ENCODE peak calls at places on chromosomes 13 and 19, in nine cellular contexts. E is neural progenitor cell, I is sigmoid colon, T is A673, F is lung, V is heart right ventricle, U is pancreas, O is dorsolateral prefrontal cortex, B is brain microvascular endothelial cell. A is an unnamed sample.

GRCh38 chr13:63843766-63844699 is 2428.4 kb upstream of the PCDH20 start:
- DNase-seq in O (no peak), T (no peak), F (no peak), E (no peak), U (peak), I (no peak), B (no peak), V (no peak), A (no peak)

GRCh38 chr19:48999481-49000325 is 6.0 kb downstream of the RUVBL2 start:
- DNase-seq in U (peak), F (peak), O (no peak), V (peak), I (no peak), B (peak), T (peak), E (peak), A (peak)

GRCh38 chr19:46824887-46825730 is 25.5 kb downstream of the AP2S1 start:
- DNase-seq in E (no peak), T (no peak), B (no peak), O (no peak), V (no peak), U (no peak), I (no peak), F (no peak), A (no peak)

GRCh38 chr19:28876604-28877123 is 336.3 kb downstream of the UQCRFS1 start:
- DNase-seq in F (no peak), I (no peak), E (no peak), B (no peak), O (no peak), T (no peak), V (no peak), U (no peak), A (no peak)

GRCh38 chr13:102400619-102401125 is 1.2 kb downstream of the FGF14 start:
- DNase-seq in I (no peak), V (peak), O (peak), U (peak), F (peak), E (peak), T (peak), B (no peak), A (peak)

GRCh38 chr13:78601124-78601885 is 2.0 kb downstream of the POU4F1 start:
- DNase-seq in E (peak), O (no peak), U (no peak), V (no peak), B (no peak), F (no peak), T (peak), I (no peak), A (peak)

GRCh38 chr19:41409288-41409687 is 11.7 kb downstream of the BCKDHA start:
- DNase-seq in F (peak), B (no peak), T (no peak), I (no peak), U (peak), V (no peak), E (no peak), O (no peak), A (peak)

GRCh38 chr13:83281666-83282065 is 600.6 kb downstream of the SLITRK1 start:
- DNase-seq in B (no peak), T (no peak), F (no peak), U (no peak), I (no peak), E (no peak), V (no peak), O (no peak), A (no peak)

GRCh38 chr13:20159646-20160345 is 1.1 kb downstream of the GJA3 start:
- DNase-seq in F (no peak), U (no peak), E (peak), O (no peak), I (no peak), B (no peak), T (peak), V (no peak), A (peak)

GRCh38 chr13:44237276-44237767 is 136.3 kb upstream of the SERP2 start:
- DNase-seq in I (peak), U (peak), B (peak), F (peak), O (no peak), T (peak), E (no peak), V (peak), A (peak)

GRCh38 chr19:6521718-6522646 is 8.8 kb upstream of the TNFSF9 start:
- DNase-seq in T (no peak), E (no peak), I (no peak), V (no peak), B (peak), O (no peak), F (no peak), U (no peak), A (no peak)

GRCh38 chr13:41603917-41604316 is 146.6 kb downstream of the RGCC start:
- DNase-seq in I (no peak), T (peak), F (no peak), U (peak), E (no peak), O (no peak), V (no peak), B (peak), A (peak)

GRCh38 chr13:114063545-114064515 is 68.6 kb downstream of the RASA3 start:
- DNase-seq in U (no peak), O (no peak), T (no peak), F (peak), B (no peak), I (peak), E (peak), V (peak), A (peak)

GRCh38 chr19:29401712-29402421 is 123.9 kb upstream of the VSTM2B start:
- DNase-seq in E (no peak), B (no peak), I (no peak), O (no peak), F (no peak), V (no peak), U (no peak), T (no peak), A (no peak)

GRCh38 chr13:44719857-44720671 is 143.9 kb upstream of the TSC22D1 start:
- DNase-seq in T (no peak), I (no peak), B (peak), U (no peak), E (no peak), V (no peak), F (no peak), O (no peak), A (peak)

GRCh38 chr13:97474581-97474980 is 40.6 kb downstream of the RAP2A start:
- DNase-seq in B (no peak), O (no peak), I (no peak), U (no peak), F (no peak), V (no peak), T (no peak), E (no peak), A (no peak)

GRCh38 chr19:1324792-1325567 is 39.3 kb downstream of the EFNA2 start:
- DNase-seq in E (no peak), V (peak), I (peak), O (peak), F (peak), T (peak), B (peak), U (peak), A (peak)

GRCh38 chr13:48567521-48568331 is 34.8 kb upstream of the RCBTB2 start:
- DNase-seq in V (no peak), U (no peak), E (no peak), B (no peak), T (no peak), O (no peak), I (no peak), F (no peak), A (peak)

GRCh38 chr13:21812192-21812626 is 141.3 kb downstream of the FGF9 start:
- DNase-seq in U (peak), O (no peak), T (peak), V (no peak), F (no peak), E (peak), I (no peak), B (no peak), A (no peak)

GRCh38 chr13:29428310-29428991 is 167.0 kb downstream of the SLC7A1 start:
- DNase-seq in F (no peak), B (no peak), U (peak), V (peak), O (no peak), I (no peak), T (no peak), E (peak), A (no peak)

GRCh38 chr13:94050686-94051085 is 428.8 kb downstream of the DCT start:
- DNase-seq in F (no peak), U (no peak), O (no peak), V (no peak), T (no peak), I (no peak), B (no peak), E (no peak), A (no peak)

GRCh38 chr13:28964831-28965230 is 144.7 kb downstream of the MTUS2 start:
- DNase-seq in V (no peak), T (no peak), B (no peak), I (no peak), U (no peak), O (no peak), F (no peak), E (no peak), A (no peak)

GRCh38 chr13:29847501-29847983 is 2.9 kb downstream of the UBL3 start:
- DNase-seq in E (peak), V (no peak), B (peak), F (no peak), U (no peak), I (no peak), T (peak), O (no peak), A (peak)

GRCh38 chr19:45917421-45918091 is 3.0 kb upstream of the NANOS2 start:
- DNase-seq in T (no peak), F (no peak), V (no peak), B (no peak), U (no peak), I (no peak), E (no peak), O (no peak), A (no peak)

GRCh38 chr13:47437411-47437810 is 540.6 kb upstream of the HTR2A start:
- DNase-seq in B (no peak), E (no peak), I (no peak), O (no peak), T (no peak), V (no peak), F (no peak), U (no peak), A (peak)

GRCh38 chr19:17680235-17680722 is 7.9 kb downstream of the UNC13A start:
- DNase-seq in I (peak), T (peak), V (peak), B (peak), O (no peak), E (peak), F (peak), U (peak), A (peak)

GRCh38 chr19:4474504-4475136 is 2.5 kb downstream of the HDGFL2 start:
- DNase-seq in I (no peak), T (peak), E (peak), V (no peak), F (no peak), O (no peak), U (no peak), B (peak), A (peak)

GRCh38 chr13:76638882-76639281 is 247.3 kb downstream of the KCTD12 start:
- DNase-seq in F (no peak), O (no peak), B (peak), V (no peak), E (no peak), U (no peak), I (no peak), T (no peak), A (peak)

GRCh38 chr13:99307648-99308339 is 595 bp upstream of the GPR183 start:
- DNase-seq in U (no peak), E (no peak), T (no peak), I (no peak), V (no peak), F (peak), O (no peak), B (peak), A (peak)

GRCh38 chr13:75482070-75482819 is at the start of gene TBC1D4:
- DNase-seq in V (peak), F (peak), E (peak), O (peak), T (peak), I (peak), U (peak), B (peak), A (peak)

GRCh38 chr13:44474122-44474910 is 100.7 kb downstream of the SERP2 start:
- DNase-seq in E (no peak), O (no peak), B (no peak), F (no peak), I (no peak), V (no peak), T (peak), U (no peak), A (no peak)

GRCh38 chr13:101919541-101920306 is 467.2 kb downstream of the ITGBL1 start:
- DNase-seq in O (no peak), F (no peak), T (no peak), B (peak), I (no peak), V (peak), U (no peak), E (peak), A (no peak)

GRCh38 chr13:33543089-33543459 is 257.5 kb upstream of the STARD13 start:
- DNase-seq in E (no peak), U (no peak), O (no peak), B (no peak), T (no peak), I (no peak), V (no peak), F (no peak), A (no peak)

GRCh38 chr19:19460761-19461265 is 54.5 kb downstream of the TSSK6 start:
- DNase-seq in V (peak), I (peak), E (peak), T (peak), F (peak), U (no peak), B (no peak), O (no peak), A (peak)

GRCh38 chr13:36341718-36342117 is 4.5 kb downstream of the SPART start:
- DNase-seq in V (no peak), F (no peak), T (no peak), E (no peak), B (no peak), O (no peak), I (no peak), U (no peak), A (peak)

GRCh38 chr19:54142166-54142780 is 4.7 kb downstream of the CNOT3 start:
- DNase-seq in I (no peak), F (no peak), V (no peak), O (no peak), T (no peak), U (no peak), B (no peak), E (no peak), A (peak)

GRCh38 chr19:12789904-12790619 is 1.2 kb upstream of the JUNB start:
- DNase-seq in T (peak), B (peak), F (peak), V (peak), U (peak), O (peak), E (peak), I (peak), A (peak)

GRCh38 chr13:60887711-60888110 is 490.7 kb downstream of the TDRD3 start:
- DNase-seq in I (no peak), F (no peak), B (no peak), O (no peak), E (no peak), T (no peak), V (no peak), U (no peak), A (no peak)
- TF ChIP-seq CTCF in I (no peak), F (no peak), B (no peak), O (no peak), E (no peak), T (no peak), V (no peak), U (no peak), A (no peak)

GRCh38 chr19:23867895-23868294 is 46.8 kb upstream of the ZNF726 start:
- DNase-seq in I (no peak), U (no peak), T (no peak), E (no peak), F (no peak), O (no peak), B (no peak), V (no peak), A (no peak)
- H3K4me3 ChIP-seq in I (no peak), U (no peak), T (no peak), E (no peak), F (no peak), O (no peak), B (no peak), V (no peak), A (no peak)

GRCh38 chr19:10332158-10332964 is 968 bp downstream of the RAVER1 start:
- DNase-seq in V (no peak), F (no peak), B (no peak), I (no peak), U (no peak), T (peak), E (no peak), O (no peak), A (no peak)
- TF ChIP-seq CTCF in V (no peak), F (no peak), B (peak), I (no peak), U (no peak), T (no peak), E (no peak), O (no peak), A (no peak)

DNA sequence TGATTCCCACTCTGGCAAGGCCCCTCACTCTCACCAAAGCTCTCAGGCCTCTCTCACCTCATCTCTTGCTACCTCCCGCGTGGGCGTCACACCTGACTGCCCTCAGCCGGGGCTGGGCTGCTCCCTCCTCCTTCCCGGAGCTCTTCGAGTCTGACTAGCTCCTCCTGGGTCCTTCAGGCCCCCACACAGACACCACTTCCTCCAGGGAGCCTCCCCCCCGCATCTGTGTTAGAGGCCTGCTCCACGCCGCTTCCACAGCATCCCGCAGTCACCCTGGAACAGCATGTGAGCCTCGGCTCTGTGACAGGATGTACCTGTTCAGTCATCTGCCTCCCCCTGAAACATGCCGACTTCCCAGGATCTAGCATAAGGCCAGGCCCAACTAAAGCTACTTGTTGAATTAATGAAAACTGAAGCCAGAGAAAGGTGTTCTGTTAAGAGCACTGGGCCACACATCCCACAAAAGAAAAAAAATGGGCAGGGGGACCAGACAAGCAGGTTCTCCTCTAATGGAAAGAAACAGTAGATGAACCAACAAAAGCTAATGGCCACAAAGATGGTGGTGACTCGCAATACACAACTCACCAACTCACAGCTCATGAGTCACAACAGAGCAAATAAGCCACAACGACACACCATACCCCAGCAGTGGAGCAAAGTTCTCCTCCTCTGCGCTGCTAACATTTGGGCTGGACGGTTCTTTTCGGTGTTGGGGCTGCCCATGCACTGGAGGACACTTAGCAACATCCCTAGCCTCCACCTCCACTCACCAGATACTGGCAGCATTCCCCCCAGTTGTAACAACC is 3.0 kb downstream of the PPP6R1 start:
- DNase-seq in V (no peak), T (no peak), E (no peak), I (no peak), B (peak), O (no peak), F (no peak), U (no peak), A (peak)
- H3K4me3 ChIP-seq in V (peak), T (peak), E (no peak), I (no peak), B (no peak), O (peak), F (no peak), U (no peak), A (peak)

GRCh38 chr13:73776137-73776785 is 357.9 kb downstream of the KLF12 start:
- DNase-seq in V (no peak), B (no peak), O (no peak), U (no peak), T (no peak), I (no peak), E (no peak), F (no peak), A (no peak)
- TF ChIP-seq CTCF in V (no peak), B (no peak), O (no peak), U (no peak), T (no peak), I (no peak), E (no peak), F (no peak), A (no peak)